ENCODE peak calls at places on chromosome 16, in five cellular contexts. F, G, I, M and N are unnamed samples.

GRCh38 chr16:82583415-82583814 is 43.4 kb upstream of the CDH13 start:
- DNase-seq in F (no peak), G (no peak), I (no peak), M (no peak), N (no peak)

GRCh38 chr16:2091722-2092620 is 43.7 kb downstream of the PKD1 start:
- DNase-seq in F (no peak), G (no peak), I (no peak), M (no peak), N (no peak)

GRCh38 chr16:52621651-52622050 is 74.7 kb upstream of the TOX3 start:
- DNase-seq in F (no peak), G (no peak), I (no peak), M (no peak), N (no peak)

GRCh38 chr16:19066988-19067348 is 446 bp upstream of the COQ7 start:
- DNase-seq in F (no peak), G (no peak), I (no peak), M (no peak), N (no peak)

GRCh38 chr16:52128407-52128806 is 418.5 kb downstream of the TOX3 start:
- DNase-seq in F (no peak), G (no peak), I (no peak), M (no peak), N (no peak)

GRCh38 chr16:81566245-81567007 is 121.8 kb downstream of the CMIP start:
- DNase-seq in F (no peak), G (no peak), I (no peak), M (no peak), N (no peak)

GRCh38 chr16:31185339-31185738 is 5.4 kb downstream of the FUS start:
- DNase-seq in F (no peak), G (no peak), I (no peak), M (no peak), N (no peak)

GRCh38 chr16:70428178-70428998 is 10.5 kb downstream of the ST3GAL2 start:
- DNase-seq in F (peak), G (peak), I (peak), M (peak), N (no peak)

GRCh38 chr16:30895592-30896202 is 717 bp upstream of the CTF1 start:
- DNase-seq in F (no peak), G (no peak), I (peak), M (no peak), N (no peak)

GRCh38 chr16:53899471-53899870 is 195.5 kb downstream of the FTO start:
- DNase-seq in F (no peak), G (no peak), I (no peak), M (no peak), N (no peak)

GRCh38 chr16:27924411-27925118 is 138.9 kb downstream of the GSG1L start:
- DNase-seq in F (no peak), G (no peak), I (no peak), M (no peak), N (no peak)

GRCh38 chr16:46903255-46903905 is 19.2 kb downstream of the GPT2 start:
- DNase-seq in F (no peak), G (no peak), I (no peak), M (no peak), N (no peak)

GRCh38 chr16:89020925-89021595 is 44.1 kb upstream of the CBFA2T3 start:
- DNase-seq in F (no peak), G (no peak), I (no peak), M (no peak), N (no peak)

GRCh38 chr16:67092227-67092626 is 17.5 kb upstream of the PHAF1 start:
- DNase-seq in F (no peak), G (no peak), I (no peak), M (no peak), N (no peak)

GRCh38 chr16:78695371-78695770 is 595.9 kb downstream of the WWOX start:
- DNase-seq in F (no peak), G (no peak), I (no peak), M (no peak), N (no peak)

GRCh38 chr16:11194913-11195312 is 61.1 kb downstream of the SOCS1 start:
- DNase-seq in F (no peak), G (no peak), I (no peak), M (no peak), N (no peak)

GRCh38 chr16:47568355-47568754 is 107.2 kb downstream of the PHKB start:
- DNase-seq in F (no peak), G (no peak), I (no peak), M (no peak), N (no peak)

GRCh38 chr16:87384162-87384999 is 805 bp upstream of the FBXO31 start:
- DNase-seq in F (no peak), G (no peak), I (no peak), M (no peak), N (peak)

GRCh38 chr16:66551788-66552287 is 538 bp upstream of the CKLF start:
- DNase-seq in F (no peak), G (no peak), I (no peak), M (no peak), N (no peak)

GRCh38 chr16:88066680-88067529 is 115.7 kb downstream of the BANP start:
- DNase-seq in F (no peak), G (no peak), I (no peak), M (no peak), N (peak)

GRCh38 chr16:68186877-68187276 is 49.0 kb downstream of the ESRP2 start:
- DNase-seq in F (no peak), G (no peak), I (no peak), M (no peak), N (no peak)

GRCh38 chr16:19135896-19136438 is 22.2 kb downstream of the ITPRIPL2 start:
- DNase-seq in F (no peak), G (no peak), I (no peak), M (no peak), N (no peak)

GRCh38 chr16:17647879-17648649 is 177.3 kb upstream of the XYLT1 start:
- DNase-seq in F (no peak), G (no peak), I (no peak), M (no peak), N (no peak)

GRCh38 chr16:75111514-75112280 is 4.9 kb downstream of the LDHD start:
- DNase-seq in F (no peak), G (no peak), I (peak), M (no peak), N (no peak)

GRCh38 chr16:83441523-83441922 is 366.3 kb upstream of the HSBP1 start:
- DNase-seq in F (no peak), G (no peak), I (no peak), M (no peak), N (no peak)

GRCh38 chr16:72878301-72879269 is 169.3 kb downstream of the ZFHX3 start:
- DNase-seq in F (no peak), G (no peak), I (peak), M (no peak), N (no peak)

GRCh38 chr16:73076291-73076959 is 28.5 kb upstream of the ZFHX3 start:
- DNase-seq in F (no peak), G (no peak), I (no peak), M (no peak), N (no peak)

GRCh38 chr16:30104492-30104891 is 8.5 kb upstream of the YPEL3 start:
- DNase-seq in F (no peak), G (no peak), I (no peak), M (no peak), N (no peak)

GRCh38 chr16:79707867-79708266 is 107.3 kb upstream of the MAF start:
- DNase-seq in F (no peak), G (peak), I (no peak), M (no peak), N (no peak)

GRCh38 chr16:29678691-29679267 is at the start of gene QPRT:
- DNase-seq in F (no peak), G (no peak), I (peak), M (peak), N (no peak)

GRCh38 chr16:62965831-62966230 is 929.6 kb upstream of the CDH8 start:
- DNase-seq in F (no peak), G (no peak), I (no peak), M (no peak), N (no peak)

GRCh38 chr16:57146735-57147134 is 39.1 kb downstream of the PSME3IP1 start:
- DNase-seq in F (no peak), G (peak), I (no peak), M (no peak), N (no peak)

GRCh38 chr16:57144027-57144426 is 41.8 kb downstream of the PSME3IP1 start:
- DNase-seq in F (no peak), G (peak), I (no peak), M (no peak), N (no peak)

GRCh38 chr16:57145964-57146647 is 39.7 kb downstream of the PSME3IP1 start:
- DNase-seq in F (no peak), G (peak), I (no peak), M (no peak), N (no peak)

GRCh38 chr16:57143125-57143965 is 42.5 kb downstream of the PSME3IP1 start:
- DNase-seq in F (no peak), G (no peak), I (no peak), M (no peak), N (no peak)

DNA sequence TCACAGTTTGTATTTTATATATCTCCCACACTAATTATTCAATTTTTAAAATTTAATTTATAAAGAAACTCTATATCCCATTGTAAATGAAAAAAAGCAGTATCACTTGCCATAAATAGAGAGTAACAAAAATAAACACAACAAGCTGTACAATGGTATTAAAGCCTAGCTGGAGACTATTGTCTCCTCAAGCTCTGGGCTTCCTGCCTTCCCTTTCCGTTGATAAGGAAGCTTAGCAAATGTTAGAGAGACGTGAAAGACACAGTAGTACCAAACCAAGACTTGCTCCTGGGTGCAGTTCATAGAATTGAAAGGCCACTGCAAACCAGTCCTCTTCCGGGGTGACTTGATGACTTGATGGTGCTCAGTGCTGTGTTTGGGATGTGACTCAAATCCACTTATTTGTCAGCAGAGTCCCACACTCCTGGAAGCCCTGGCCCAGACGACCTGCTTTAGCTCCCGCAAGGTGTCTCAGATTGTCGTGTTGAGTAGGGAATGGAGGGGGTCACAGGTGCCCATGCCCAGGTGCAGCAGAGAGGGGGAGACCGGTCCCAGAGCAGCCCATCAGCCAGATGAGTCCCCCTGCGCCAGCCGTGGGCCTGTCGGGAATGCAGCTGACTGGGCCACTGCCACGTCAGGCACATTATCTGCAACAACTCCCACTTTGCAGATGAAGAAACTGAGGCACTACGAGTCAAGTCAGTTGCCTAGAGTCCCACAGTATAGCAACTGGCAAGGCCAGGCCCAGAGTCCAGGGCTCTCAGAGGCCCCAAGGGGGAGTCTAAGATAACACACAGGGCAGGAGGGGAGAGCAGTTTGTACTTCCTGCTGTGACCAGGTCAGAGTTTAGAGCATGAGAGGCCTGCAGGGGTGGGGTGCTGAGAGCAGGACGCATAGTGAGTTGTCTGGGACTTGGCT is 40.5 kb downstream of the PSME3IP1 start:
- DNase-seq in F (no peak), G (peak), I (no peak), M (no peak), N (no peak)
- TF ChIP-seq CTCF in F (no peak), G (no peak), I (no peak), M (no peak), N (no peak)

DNA sequence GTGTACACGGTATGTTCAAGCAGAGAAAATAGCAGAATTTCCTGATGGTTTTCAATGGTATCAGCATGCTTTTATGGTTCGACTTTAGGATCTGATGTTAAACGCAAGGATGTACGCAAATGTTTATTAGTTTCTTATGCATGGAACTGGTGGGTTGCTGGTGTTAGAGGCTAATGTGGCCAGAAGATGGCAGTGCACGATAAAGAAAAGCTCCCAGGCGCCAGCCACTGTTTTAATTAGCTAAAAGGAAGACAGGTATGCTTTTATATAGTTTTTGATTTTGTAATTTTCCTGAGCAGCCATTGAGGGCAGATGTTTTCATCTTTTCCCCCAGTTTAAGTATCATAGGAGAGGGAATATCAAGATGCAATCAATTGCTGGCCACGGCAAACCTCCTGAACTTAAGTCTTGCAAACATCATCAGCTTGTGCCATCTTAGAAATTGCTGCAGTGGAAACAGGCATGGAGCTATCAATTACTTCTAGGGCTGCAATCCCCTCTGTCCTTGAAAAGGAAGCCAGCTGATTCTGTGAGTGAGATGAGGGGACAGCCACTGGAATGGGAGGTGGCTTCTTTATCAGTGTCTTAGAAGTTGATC is 648.5 kb upstream of the RBFOX1 start:
- DNase-seq in F (no peak), G (no peak), I (peak), M (peak), N (no peak)
- TF ChIP-seq CTCF in F (no peak), G (no peak), I (peak), M (no peak), N (peak)

GRCh38 chr16:396605-397004 is 394 bp upstream of the NME4 start:
- DNase-seq in F (no peak), G (no peak), I (peak), M (no peak), N (peak)

GRCh38 chr16:396199-396598 is 800 bp upstream of the NME4 start:
- DNase-seq in F (no peak), G (no peak), I (no peak), M (no peak), N (no peak)

GRCh38 chr16:389317-389716 is 7.5 kb upstream of the PGAP6 start:
- DNase-seq in F (no peak), G (no peak), I (no peak), M (no peak), N (no peak)

GRCh38 chr16:392450-393027 is 4.5 kb upstream of the NME4 start:
- DNase-seq in F (no peak), G (no peak), I (no peak), M (no peak), N (no peak)

DNA sequence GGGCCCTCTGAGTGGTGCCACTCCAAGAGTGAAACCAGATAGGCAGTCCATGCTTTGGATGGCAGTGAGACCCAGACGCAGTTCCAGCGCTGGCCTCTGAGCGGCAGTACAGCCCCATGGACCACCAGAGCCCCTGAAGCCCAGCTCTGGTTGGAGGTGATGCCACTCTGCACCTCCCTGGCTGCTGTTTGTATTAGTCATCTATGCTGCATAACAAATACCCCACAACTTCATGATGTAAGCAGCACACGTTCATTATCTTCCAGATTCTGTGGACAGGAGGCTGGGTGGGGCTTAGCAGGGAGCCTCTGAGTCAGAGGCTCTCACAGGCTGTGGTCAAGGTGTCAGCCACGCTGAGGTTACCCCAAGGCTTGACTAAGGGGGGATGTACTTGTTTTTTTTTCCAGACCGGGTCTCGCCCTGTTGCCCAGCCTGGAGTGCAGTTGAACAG is 5.1 kb upstream of the NME4 start:
- DNase-seq in F (peak), G (no peak), I (peak), M (no peak), N (peak)
- TF ChIP-seq CTCF in F (peak), G (no peak), I (peak), M (peak), N (peak)

DNA sequence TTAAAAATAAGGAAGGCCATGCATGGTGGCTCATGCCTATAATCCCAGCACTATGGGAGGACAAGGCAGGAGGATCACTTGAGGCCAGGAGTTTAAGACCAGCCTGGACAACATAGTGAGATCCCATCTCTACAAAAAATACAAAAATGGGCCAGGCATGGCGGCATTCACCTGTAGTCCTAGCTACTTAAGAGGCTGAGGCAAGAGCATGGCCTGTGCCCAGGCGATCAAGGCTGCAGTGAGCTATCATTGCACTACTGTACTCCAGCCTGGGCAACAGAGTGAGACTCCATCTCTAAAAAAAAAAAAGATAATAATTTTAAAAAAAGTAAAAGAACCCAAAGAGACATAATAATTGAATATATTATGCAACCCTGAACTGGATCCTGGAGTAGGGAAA is 83.6 kb upstream of the ZNF423 start:
- DNase-seq in F (no peak), G (no peak), I (no peak), M (no peak), N (no peak)
- TF ChIP-seq CTCF in F (no peak), G (no peak), I (no peak), M (no peak), N (no peak)

DNA sequence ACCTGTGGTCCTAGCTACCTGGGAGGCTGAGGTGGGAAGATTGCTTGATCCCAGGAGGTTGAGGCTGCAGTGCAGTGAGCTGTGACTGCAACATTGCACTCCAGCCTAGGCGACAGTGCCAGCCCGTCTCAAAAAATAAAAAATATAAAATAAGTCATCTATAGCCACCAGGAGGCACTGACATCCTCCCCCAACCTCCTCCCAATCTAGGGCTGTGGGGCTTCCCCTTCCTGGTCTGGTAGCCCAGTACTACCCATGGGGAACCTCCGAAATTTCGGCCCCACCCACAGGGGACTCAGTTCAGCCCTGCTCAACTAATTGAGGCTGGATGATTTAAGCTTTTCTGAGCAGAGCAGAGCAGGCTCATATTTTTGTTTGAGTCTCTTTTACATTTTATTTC is 3.2 kb downstream of the ZSCAN10 start:
- DNase-seq in F (no peak), G (no peak), I (no peak), M (no peak), N (no peak)
- TF ChIP-seq CTCF in F (no peak), G (no peak), I (peak), M (no peak), N (peak)